ENCODE peak calls at places on chromosomes 12 and 14, in nine cellular contexts. U is ovary, A is prostate gland, J is heart right ventricle, F is thyroid gland, O is SK-N-MC, D is upper lobe of left lung, B is small intestine, W is brain microvascular endothelial cell. V is an unnamed sample.

GRCh38 chr14:76768671-76769500 is 7.6 kb downstream of the VASH1 start:
- DNase-seq in U (no peak), F (no peak), B (no peak), O (no peak), A (no peak), W (no peak), J (no peak), D (no peak), V (no peak)

GRCh38 chr12:109880049-109880931 is at the start of gene GLTP:
- DNase-seq in F (peak), U (peak), W (no peak), A (peak), D (peak), O (no peak), J (peak), B (peak), V (no peak)

GRCh38 chr14:54348923-54349615 is 47.7 kb upstream of the CDKN3 start:
- DNase-seq in U (peak), A (no peak), F (no peak), W (peak), O (no peak), B (no peak), D (no peak), J (peak), V (no peak)

GRCh38 chr14:102492523-102492910 is 17.1 kb downstream of the ANKRD9 start:
- DNase-seq in A (no peak), W (no peak), B (no peak), D (no peak), J (no peak), U (peak), F (no peak), O (no peak), V (no peak)

GRCh38 chr14:89428556-89429196 is 11.6 kb upstream of the FOXN3 start:
- DNase-seq in U (peak), W (no peak), D (peak), B (no peak), A (peak), O (no peak), J (no peak), F (peak), V (no peak)

GRCh38 chr14:76773188-76773885 is 12.1 kb downstream of the VASH1 start:
- DNase-seq in A (no peak), W (peak), O (no peak), U (peak), B (no peak), D (no peak), F (peak), J (peak), V (peak)

GRCh38 chr12:120381752-120382419 is 12.9 kb upstream of the MSI1 start:
- DNase-seq in F (no peak), A (no peak), J (no peak), W (peak), D (no peak), U (no peak), O (no peak), B (peak), V (no peak)

GRCh38 chr14:23566782-23567185 is 807 bp downstream of the AP1G2 start:
- DNase-seq in U (no peak), F (peak), O (no peak), D (no peak), A (peak), W (peak), J (no peak), B (no peak), V (no peak)

GRCh38 chr12:94767971-94768370 is 117.6 kb upstream of the TMCC3 start:
- DNase-seq in B (no peak), D (no peak), W (no peak), U (no peak), F (no peak), J (no peak), A (no peak), O (no peak), V (no peak)

GRCh38 chr12:106791531-106791930 is 17.0 kb downstream of the RIC8B start:
- DNase-seq in O (no peak), A (no peak), U (no peak), W (no peak), J (no peak), B (no peak), D (no peak), F (no peak), V (no peak)

GRCh38 chr12:51922762-51923505 is 15.6 kb downstream of the ACVRL1 start:
- DNase-seq in A (no peak), W (no peak), D (no peak), B (peak), J (no peak), O (no peak), U (no peak), F (peak), V (no peak)

GRCh38 chr14:31876741-31877140 is 200.4 kb upstream of the ARHGAP5 start:
- DNase-seq in F (no peak), U (no peak), O (no peak), D (no peak), A (no peak), W (no peak), B (no peak), J (no peak), V (no peak)

GRCh38 chr12:27975222-27976136 is 2.9 kb upstream of the PTHLH start:
- DNase-seq in D (peak), J (peak), O (no peak), B (no peak), F (peak), U (no peak), W (peak), A (no peak), V (no peak)

GRCh38 chr14:97796511-97796910 is 999.3 kb downstream of the VRK1 start:
- DNase-seq in U (no peak), F (no peak), O (no peak), D (no peak), W (no peak), B (no peak), J (no peak), A (no peak), V (no peak)

GRCh38 chr12:108618079-108618952 is 15.4 kb downstream of the SELPLG start:
- DNase-seq in D (peak), A (peak), W (peak), B (peak), U (peak), J (peak), O (peak), F (peak), V (peak)

GRCh38 chr14:41761204-41761603 is 154.5 kb downstream of the LRFN5 start:
- DNase-seq in D (no peak), B (no peak), F (no peak), J (no peak), O (no peak), U (no peak), A (no peak), W (no peak), V (no peak)

GRCh38 chr12:81992461-81992860 is 233.3 kb upstream of the PPFIA2 start:
- DNase-seq in D (no peak), J (no peak), F (no peak), U (no peak), A (no peak), O (no peak), W (peak), B (peak), V (no peak)

GRCh38 chr12:113781415-113782198 is 184.5 kb downstream of the RBM19 start:
- DNase-seq in W (peak), J (no peak), F (no peak), D (no peak), O (no peak), A (no peak), U (no peak), B (no peak), V (no peak)

GRCh38 chr12:119683816-119684215 is 15.9 kb downstream of the PRKAB1 start:
- DNase-seq in D (no peak), U (no peak), B (peak), J (no peak), W (no peak), A (no peak), F (no peak), O (no peak), V (no peak)

GRCh38 chr14:77498120-77498979 is at the start of gene ISM2:
- DNase-seq in D (peak), O (no peak), W (peak), A (peak), F (peak), U (peak), J (peak), B (peak), V (no peak)

GRCh38 chr14:54579606-54580005 is 12.7 kb downstream of the SAMD4A start:
- DNase-seq in F (no peak), B (peak), D (no peak), W (peak), J (no peak), U (no peak), O (no peak), A (no peak), V (no peak)

GRCh38 chr12:18919826-18920511 is 182.1 kb downstream of the CAPZA3 start:
- DNase-seq in O (no peak), B (peak), A (no peak), U (no peak), J (no peak), D (no peak), F (no peak), W (no peak), V (no peak)

GRCh38 chr14:73102806-73103497 is 33.4 kb upstream of the PSEN1 start:
- DNase-seq in B (no peak), O (no peak), A (no peak), F (no peak), D (no peak), J (no peak), W (no peak), U (no peak), V (no peak)

GRCh38 chr14:73105050-73105449 is 31.3 kb upstream of the PSEN1 start:
- DNase-seq in J (no peak), W (no peak), A (peak), F (no peak), O (no peak), D (no peak), U (no peak), B (no peak), V (no peak)

GRCh38 chr14:73100334-73100733 is 36.0 kb upstream of the PSEN1 start:
- DNase-seq in W (no peak), B (no peak), A (no peak), J (no peak), F (no peak), D (no peak), U (no peak), O (no peak), V (no peak)

GRCh38 chr14:73105727-73106126 is 30.6 kb upstream of the PSEN1 start:
- DNase-seq in A (no peak), B (no peak), J (no peak), W (no peak), F (no peak), U (no peak), O (no peak), D (no peak), V (no peak)
- H3K27ac ChIP-seq in A (no peak), B (no peak), J (no peak), W (no peak), F (no peak), U (no peak), O (no peak), D (no peak), V (no peak)

DNA sequence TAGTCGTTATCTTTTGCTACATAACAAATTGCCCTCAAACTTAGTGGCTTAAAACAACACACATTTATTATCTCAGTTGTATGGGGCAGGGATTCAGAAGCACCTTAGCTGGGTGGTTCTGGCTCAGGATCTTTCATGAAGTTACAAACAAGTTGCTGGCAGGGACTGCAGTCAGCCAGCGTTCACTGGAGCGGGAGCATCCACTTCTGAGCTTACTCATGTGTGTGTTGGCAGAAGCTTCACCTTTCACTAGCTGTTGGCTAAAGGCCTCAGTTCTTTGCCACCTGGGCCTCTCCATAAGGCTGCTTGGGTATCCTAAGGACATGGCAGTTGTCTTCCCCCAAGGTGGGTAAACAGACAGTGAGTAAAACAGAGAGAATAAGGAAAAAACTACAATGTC is 365.7 kb downstream of the RPS29 start:
- DNase-seq in B (no peak), O (no peak), A (peak), U (no peak), W (no peak), J (no peak), D (no peak), F (peak), V (no peak)
- H3K27ac ChIP-seq in B (no peak), O (no peak), A (no peak), U (peak), W (no peak), J (no peak), D (no peak), F (no peak), V (no peak)

GRCh38 chr14:92986254-92987147 is 63.6 kb downstream of the CHGA start:
- DNase-seq in B (peak), U (peak), O (no peak), A (peak), D (no peak), J (peak), F (peak), W (peak), V (no peak)
- H3K27ac ChIP-seq in B (peak), U (peak), O (no peak), A (peak), D (peak), J (peak), F (peak), W (no peak), V (no peak)

GRCh38 chr14:52080171-52080800 is 11.4 kb upstream of the NID2 start:
- DNase-seq in B (no peak), O (no peak), W (peak), D (no peak), A (no peak), F (peak), U (no peak), J (no peak), V (peak)

GRCh38 chr14:52080817-52081755 is 12.2 kb upstream of the NID2 start:
- DNase-seq in W (peak), O (no peak), F (peak), B (no peak), A (no peak), U (no peak), D (no peak), J (no peak), V (peak)

GRCh38 chr14:52078093-52078492 is 9.2 kb upstream of the NID2 start:
- DNase-seq in O (no peak), B (no peak), W (no peak), D (no peak), F (no peak), J (no peak), U (no peak), A (no peak), V (no peak)

GRCh38 chr14:52078721-52079120 is 9.9 kb upstream of the NID2 start:
- DNase-seq in O (no peak), B (no peak), D (no peak), W (no peak), A (no peak), F (no peak), U (no peak), J (no peak), V (no peak)

DNA sequence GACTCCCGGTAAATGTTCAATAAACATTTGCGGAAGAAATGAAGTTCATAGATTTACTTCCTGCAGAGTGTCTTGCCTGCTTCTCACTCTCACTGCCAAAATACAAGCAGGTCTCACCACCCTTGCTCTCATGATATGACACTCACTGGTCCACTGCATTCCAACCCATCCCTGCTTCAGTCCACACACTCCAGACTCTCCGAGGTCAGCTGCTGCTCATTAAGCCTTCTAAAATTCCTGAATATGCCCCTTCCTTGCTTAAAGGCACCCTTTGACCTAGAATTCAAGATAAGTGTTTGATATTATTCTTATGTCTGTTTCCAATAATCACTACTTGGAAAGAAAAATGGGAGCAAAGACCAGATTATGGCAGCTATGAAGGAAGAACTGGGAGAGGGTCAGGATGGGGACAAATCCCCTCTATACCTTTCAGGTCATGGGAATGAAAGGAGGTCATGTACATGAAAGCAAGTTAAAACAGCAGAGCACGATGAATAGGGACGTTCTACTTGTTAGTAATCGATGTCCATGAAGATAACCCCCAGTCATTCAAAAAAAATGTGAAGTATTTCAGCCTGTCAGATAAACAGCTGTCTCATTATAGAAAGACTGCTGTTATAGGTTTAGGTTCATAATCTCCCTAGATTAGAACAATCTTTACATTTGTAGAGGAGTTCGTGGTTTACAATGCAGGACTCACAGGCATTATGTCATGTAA is 10.5 kb upstream of the NID2 start:
- DNase-seq in A (no peak), J (no peak), O (no peak), D (no peak), W (peak), F (no peak), B (no peak), U (no peak), V (no peak)
- H3K27ac ChIP-seq in A (no peak), J (no peak), O (no peak), D (no peak), W (peak), F (peak), B (no peak), U (no peak), V (peak)